ENCODE peak calls at places on chromosomes 4 and X, in five cellular contexts. D is progenitor cell of endocrine pancreas; U is activated CD8-positive, alpha-beta T cell treated with anti-CD3 and anti-CD28 coated beads for 36 hours; N is fibroblast of villous mesenchyme; L is cardiac fibroblast. A is an unnamed sample.

GRCh38 chrX:140733766-140734342 is 24.3 kb downstream of the LINC00632 start:
- DNase-seq in U (no peak), L (peak; percentile 65), D (no peak), N (peak; percentile 42), A (no peak)

GRCh38 chrX:40380649-40381488 is 199.9 kb upstream of the ATP6AP2 start:
- DNase-seq in U (no peak), N (no peak), D (no peak), L (no peak), A (no peak)

GRCh38 chrX:49198540-49199314 is 1.3 kb downstream of the SYP start:
- DNase-seq in D (no peak), L (no peak), U (peak; percentile 17), N (no peak), A (no peak)

GRCh38 chr4:186808635-186809018 is 85.0 kb upstream of the FAT1 start:
- DNase-seq in L (peak; percentile 76), U (peak; percentile 7), N (peak; percentile 71), D (no peak), A (no peak)

GRCh38 chrX:69238153-69238959 is 73.1 kb upstream of the PJA1 start:
- DNase-seq in D (no peak), N (no peak), L (no peak), U (no peak), A (no peak)

GRCh38 chr4:176499518-176499917 is 179.8 kb downstream of the SPCS3 start:
- DNase-seq in D (no peak), N (peak; percentile 58), L (peak; percentile 84), U (no peak), A (no peak)

GRCh38 chrX:12770440-12770839 is 20.8 kb upstream of the PRPS2 start:
- DNase-seq in L (peak; percentile 53), D (no peak), U (no peak), N (peak; percentile 34), A (no peak)

GRCh38 chrX:49915352-49916222 is 6.8 kb upstream of the CLCN5 start:
- DNase-seq in N (peak; percentile 63), U (peak; percentile 46), D (no peak), L (peak; percentile 65), A (no peak)

GRCh38 chr4:128256539-128256938 is 31.1 kb downstream of the PGRMC2 start:
- DNase-seq in N (no peak), U (no peak), L (no peak), D (no peak), A (no peak)

GRCh38 chr4:175542787-175543186 is 269.3 kb downstream of the GPM6A start:
- DNase-seq in N (no peak), L (peak; percentile 42), D (no peak), U (no peak), A (no peak)

GRCh38 chrX:121479406-121479805 is 432.0 kb downstream of the GLUD2 start:
- DNase-seq in U (no peak), D (no peak), L (peak; percentile 1), N (no peak), A (no peak)
- TF ChIP-seq CTCF in U (no peak), D (no peak), L (no peak), N (no peak), A (no peak)

DNA sequence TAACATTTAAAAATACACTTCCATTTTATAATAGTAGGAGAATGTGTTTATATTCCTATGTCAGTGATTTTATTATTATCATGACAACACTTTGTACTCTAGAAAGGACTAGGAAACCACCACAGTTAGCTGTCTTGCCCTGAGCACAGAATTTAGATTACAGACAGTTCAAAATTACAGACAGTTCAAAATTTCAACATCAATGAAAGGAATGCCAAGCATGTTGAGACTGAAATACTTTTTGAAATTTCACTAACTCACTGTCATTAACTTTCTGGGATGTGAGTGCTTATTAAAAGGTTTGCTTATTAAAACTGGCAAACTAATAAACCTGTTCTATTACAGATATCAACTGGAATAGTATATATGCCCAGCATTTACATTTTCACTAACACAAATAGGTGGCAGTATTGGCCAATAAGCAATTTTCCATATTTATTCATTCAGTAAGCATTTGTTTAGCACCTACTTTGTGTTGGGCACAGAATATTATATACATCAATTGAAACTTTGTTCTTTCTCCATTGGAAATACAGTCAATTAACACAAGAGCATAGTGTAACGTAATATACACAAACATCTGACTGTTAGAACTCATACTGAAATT is 179.4 kb downstream of the FBXW7 start:
- DNase-seq in N (peak; percentile 27), D (no peak), L (peak; percentile 70), U (no peak), A (no peak)
- TF ChIP-seq CTCF in N (peak; percentile 8), D (no peak), L (no peak), U (no peak), A (no peak)

DNA sequence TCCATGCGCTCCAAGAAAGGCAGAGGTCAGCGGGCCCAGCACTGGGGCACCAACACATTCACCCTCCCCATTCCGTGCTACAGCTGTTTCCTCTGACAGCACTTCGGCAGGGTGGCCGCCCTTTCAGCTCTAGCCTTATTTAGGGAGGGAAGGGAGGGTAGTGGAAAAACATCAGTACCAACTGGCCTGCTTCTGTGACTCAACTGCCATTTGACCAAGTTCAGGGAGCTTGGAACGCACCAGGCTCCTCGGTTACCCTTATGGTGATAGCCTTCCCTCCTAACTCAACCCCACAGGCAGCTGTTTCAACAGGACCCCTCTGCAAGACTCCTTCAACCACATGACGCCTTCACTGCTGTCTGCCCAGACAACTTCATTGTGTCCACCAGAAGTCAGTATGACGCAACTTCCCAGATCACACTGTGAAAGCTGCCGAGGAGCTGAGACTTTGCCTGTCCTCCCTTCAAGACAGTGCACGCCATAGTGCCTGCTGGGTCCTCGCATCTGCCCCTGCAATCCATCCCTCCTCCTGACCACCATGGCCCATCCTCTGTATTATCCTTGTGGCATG is 132.2 kb downstream of the AFAP1 start:
- DNase-seq in N (peak; percentile 63), D (no peak), L (peak; percentile 44), U (no peak), A (no peak)
- TF ChIP-seq CTCF in N (no peak), D (no peak), L (no peak), U (no peak), A (no peak)

GRCh38 chr4:54967289-54967688 is 158.1 kb downstream of the KDR start:
- DNase-seq in N (no peak), D (no peak), U (no peak), L (no peak), A (no peak)

GRCh38 chr4:54958236-54958635 is 167.2 kb downstream of the KDR start:
- DNase-seq in N (peak; percentile 11), D (no peak), U (peak; percentile 28), L (no peak), A (no peak)

GRCh38 chr4:54959656-54960055 is 165.7 kb downstream of the KDR start:
- DNase-seq in L (peak; percentile 79), D (no peak), N (peak; percentile 40), U (no peak), A (no peak)

GRCh38 chr4:54961357-54961975 is 163.9 kb downstream of the KDR start:
- DNase-seq in U (no peak), D (no peak), N (peak; percentile 36), L (peak; percentile 65), A (no peak)
- TF ChIP-seq CTCF in U (peak; percentile 38), D (peak; percentile 68), N (peak; percentile 62), L (peak; percentile 62), A (peak; percentile 77)

DNA sequence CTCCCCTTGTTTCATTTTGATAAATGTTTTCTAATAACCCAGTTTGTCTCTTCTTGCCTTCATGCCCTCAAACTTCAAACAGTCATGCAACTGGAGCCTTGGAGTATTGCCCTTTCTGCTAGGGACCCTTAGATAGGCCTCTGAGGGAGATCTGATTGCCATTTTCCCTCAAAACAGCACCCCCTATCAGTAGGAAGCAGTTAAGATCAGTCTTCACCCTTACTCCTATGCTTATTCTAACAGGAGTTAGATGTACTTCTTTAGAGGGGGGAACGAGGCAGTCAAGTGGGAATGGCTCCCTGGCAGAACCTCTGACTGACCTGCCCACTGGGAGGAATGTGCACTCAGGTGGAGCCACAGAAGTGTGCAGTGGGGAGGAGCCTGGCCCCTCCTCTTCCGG is 74.1 kb downstream of the FAM47A start:
- DNase-seq in L (no peak), D (no peak), N (no peak), U (no peak), A (no peak)
- TF ChIP-seq CTCF in L (no peak), D (no peak), N (no peak), U (no peak), A (no peak)

DNA sequence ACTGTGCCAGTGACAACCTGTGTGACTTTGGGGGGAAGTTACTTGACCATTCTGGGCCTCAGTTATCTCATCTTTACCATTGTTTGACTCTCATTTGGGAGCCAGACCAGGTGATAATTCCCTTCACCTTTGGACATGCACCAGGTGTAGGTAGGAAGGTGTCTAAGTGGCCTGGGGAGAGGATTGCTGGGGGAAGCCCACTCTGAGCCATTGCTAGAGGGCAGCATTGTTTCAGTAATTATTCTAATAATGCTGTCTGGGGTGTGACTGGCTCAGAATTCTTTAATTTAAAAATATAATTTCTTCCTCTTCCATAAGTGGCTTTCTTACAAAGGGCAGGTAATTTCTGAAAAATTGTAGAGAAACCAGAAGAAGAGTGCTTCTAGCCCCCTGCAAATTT is 104.3 kb downstream of the RTL9 start:
- DNase-seq in N (no peak), U (no peak), D (no peak), L (no peak), A (no peak)
- TF ChIP-seq CTCF in N (no peak), U (no peak), D (peak; percentile 47), L (no peak), A (peak; percentile 49)

GRCh38 chrX:112761239-112762207 is 79.1 kb downstream of the AMOT start:
- DNase-seq in N (no peak), L (no peak), D (no peak), U (no peak), A (no peak)

GRCh38 chrX:112759512-112759911 is 79.8 kb upstream of the LHFPL1 start:
- DNase-seq in L (no peak), U (no peak), N (no peak), D (no peak), A (no peak)

DNA sequence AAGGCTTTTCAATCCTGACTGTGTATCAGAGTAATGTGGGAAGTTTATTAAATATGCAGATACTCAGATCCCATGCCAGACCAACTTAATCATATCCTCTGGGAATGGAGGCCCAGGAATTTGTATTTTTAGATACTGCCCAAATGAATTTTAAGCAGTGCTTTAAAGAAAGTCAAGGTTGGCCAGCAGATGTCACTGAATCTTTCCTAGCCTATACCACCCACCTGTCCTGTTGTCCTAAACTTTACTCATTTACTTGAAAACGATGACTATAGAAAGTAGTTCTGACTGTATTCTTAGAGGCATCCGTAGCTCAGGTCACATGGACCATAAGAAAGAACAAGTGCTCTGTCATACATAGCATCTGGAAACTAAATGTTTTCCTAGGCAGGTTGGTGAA is 79.9 kb downstream of the AMOT start:
- DNase-seq in D (no peak), L (no peak), U (no peak), N (no peak), A (no peak)
- TF ChIP-seq CTCF in D (no peak), L (no peak), U (no peak), N (no peak), A (no peak)

A was measured in type B pancreatic cell.